ENCODE peak calls at places on chromosomes 6 and 20, in nine cellular contexts. P is chondrocyte; S is CD4-positive, alpha-beta T cell; D is GM12865; M is anterior cingulate cortex; L is activated gamma-delta T cell treated with Interleukin-2 at 50 U/mL for 16 hours; W is GM10248; A is stimulated activated CD8-positive, alpha-beta memory T cell treated with anti-CD3 and anti-CD28 coated beads, Interleukin-4, amount 100 ng/mL, for 4 hours; H is GM23248. Z is an unnamed sample.

GRCh38 chr20:60242836-60243520 is 284.8 kb downstream of the CDH26 start:
- DNase-seq in S (no peak), M (no peak), D (no peak), H (peak; percentile 62), P (no peak), W (no peak), A (no peak), L (no peak), Z (peak; percentile 33)

GRCh38 chr20:17674722-17675518 is 7.1 kb downstream of the RRBP1 start:
- DNase-seq in M (no peak), D (no peak), P (no peak), H (peak; percentile 67), A (no peak), W (no peak), L (no peak), S (no peak), Z (peak; percentile 52)

GRCh38 chr20:22536141-22536828 is 48.1 kb downstream of the FOXA2 start:
- DNase-seq in D (no peak), L (no peak), P (no peak), W (no peak), S (no peak), M (no peak), H (no peak), A (no peak), Z (no peak)

GRCh38 chr20:4112490-4113420 is 97.4 kb upstream of the RNF24 start:
- DNase-seq in P (no peak), W (no peak), D (peak; percentile 87), M (no peak), H (peak; percentile 58), L (no peak), S (no peak), A (no peak), Z (peak; percentile 70)

GRCh38 chr20:58129736-58130135 is 98.7 kb downstream of the ANKRD60 start:
- DNase-seq in L (no peak), P (no peak), A (no peak), M (no peak), W (no peak), H (no peak), S (no peak), D (no peak), Z (no peak)

GRCh38 chr20:33554914-33555420 is 65.1 kb downstream of the CBFA2T2 start:
- DNase-seq in P (no peak), H (peak; percentile 86), M (no peak), S (peak; percentile 13), L (peak; percentile 23), W (peak; percentile 78), A (peak; percentile 1), D (peak; percentile 92), Z (peak; percentile 81)

GRCh38 chr20:1472556-1473243 is 6.1 kb upstream of the NSFL1C start:
- DNase-seq in W (no peak), M (no peak), D (no peak), L (no peak), P (no peak), H (no peak), A (no peak), S (no peak), Z (no peak)

GRCh38 chr6:29627762-29628418 is 5.1 kb downstream of the GABBR1 start:
- DNase-seq in W (peak; percentile 64), L (peak; percentile 34), M (peak; percentile 70), P (no peak), D (no peak), H (peak; percentile 84), A (peak; percentile 42), S (peak; percentile 17), Z (peak; percentile 89)

GRCh38 chr6:10510592-10511367 is 10.4 kb upstream of the GCNT2 start:
- DNase-seq in L (peak; percentile 27), A (no peak), S (peak; percentile 20), P (no peak), M (peak; percentile 21), D (peak; percentile 76), W (peak; percentile 77), H (peak; percentile 35), Z (peak; percentile 21)

GRCh38 chr20:47336013-47336754 is 20.3 kb downstream of the ZMYND8 start:
- DNase-seq in D (no peak), H (peak; percentile 93), A (no peak), P (no peak), W (no peak), M (peak; percentile 71), L (no peak), S (no peak), Z (peak; percentile 93)

GRCh38 chr6:122752493-122752892 is 27.0 kb upstream of the FABP7 start:
- DNase-seq in A (no peak), P (no peak), L (no peak), D (no peak), M (no peak), H (no peak), W (no peak), S (no peak), Z (no peak)

GRCh38 chr6:10993896-10994295 is 50.2 kb downstream of the ELOVL2 start:
- DNase-seq in W (no peak), A (no peak), M (no peak), P (no peak), D (no peak), H (no peak), L (no peak), S (no peak), Z (no peak)